ENCODE peak calls at places on chromosomes 3 and 15, in seven cellular contexts. One of them, this sample, is unnamed.

GRCh38 chr3:115580566-115580965 is 42.7 kb upstream of the GAP43 start:
- DNase-seq in thoracic aorta: no peak
- DNase-seq in psoas muscle: no peak
- DNase-seq in BJ: no peak
- DNase-seq in lung: no peak
- DNase-seq in stomach: no peak
- DNase-seq in neural crest cell: no peak
- DNase-seq in this sample: no peak

GRCh38 chr3:165729756-165730155 is 107.5 kb downstream of the BCHE start:
- DNase-seq in neural crest cell: no peak
- DNase-seq in BJ: no peak
- DNase-seq in stomach: no peak
- DNase-seq in psoas muscle: no peak
- DNase-seq in thoracic aorta: no peak
- DNase-seq in lung: no peak
- DNase-seq in this sample: no peak

GRCh38 chr15:60102748-60103147 is 98.6 kb downstream of the FOXB1 start:
- DNase-seq in BJ: no peak
- DNase-seq in lung: no peak
- DNase-seq in psoas muscle: no peak
- DNase-seq in stomach: no peak
- DNase-seq in neural crest cell: no peak
- DNase-seq in thoracic aorta: no peak
- DNase-seq in this sample: no peak

GRCh38 chr3:32495609-32496008 is 7.0 kb downstream of the CMTM6 start:
- DNase-seq in thoracic aorta: no peak
- DNase-seq in BJ: no peak
- DNase-seq in neural crest cell: no peak
- DNase-seq in psoas muscle: no peak
- DNase-seq in stomach: no peak
- DNase-seq in lung: no peak
- DNase-seq in this sample: no peak

GRCh38 chr3:157442729-157443128 is 6.1 kb downstream of the PTX3 start:
- DNase-seq in lung: no peak
- DNase-seq in psoas muscle: no peak
- DNase-seq in neural crest cell: no peak
- DNase-seq in stomach: no peak
- DNase-seq in BJ: no peak
- DNase-seq in thoracic aorta: no peak
- DNase-seq in this sample: no peak

GRCh38 chr15:39944711-39945110 is 10.8 kb downstream of the EIF2AK4 start:
- DNase-seq in thoracic aorta: no peak
- DNase-seq in BJ: peak
- DNase-seq in lung: no peak
- DNase-seq in neural crest cell: no peak
- DNase-seq in stomach: no peak
- DNase-seq in psoas muscle: no peak
- DNase-seq in this sample: no peak

GRCh38 chr15:29870495-29871151 is 48.4 kb upstream of the TJP1 start:
- DNase-seq in thoracic aorta: no peak
- DNase-seq in BJ: no peak
- DNase-seq in neural crest cell: peak
- DNase-seq in stomach: no peak
- DNase-seq in lung: no peak
- DNase-seq in psoas muscle: peak
- DNase-seq in this sample: no peak

GRCh38 chr15:63240136-63240535 is 37.3 kb upstream of the APH1B start:
- DNase-seq in stomach: no peak
- DNase-seq in lung: no peak
- DNase-seq in psoas muscle: no peak
- DNase-seq in neural crest cell: no peak
- DNase-seq in thoracic aorta: no peak
- DNase-seq in BJ: no peak
- DNase-seq in this sample: no peak

GRCh38 chr15:31740203-31740602 is 290.1 kb upstream of the CHRNA7 start:
- DNase-seq in stomach: no peak
- DNase-seq in neural crest cell: no peak
- DNase-seq in lung: no peak
- DNase-seq in BJ: no peak
- DNase-seq in thoracic aorta: no peak
- DNase-seq in psoas muscle: no peak
- DNase-seq in this sample: no peak

GRCh38 chr3:61869378-61869777 is 308.0 kb downstream of the PTPRG start:
- DNase-seq in psoas muscle: no peak
- DNase-seq in lung: no peak
- DNase-seq in BJ: no peak
- DNase-seq in neural crest cell: no peak
- DNase-seq in stomach: no peak
- DNase-seq in thoracic aorta: no peak
- DNase-seq in this sample: no peak

GRCh38 chr3:182244222-182244971 is 532.7 kb downstream of the SOX2 start:
- DNase-seq in psoas muscle: no peak
- DNase-seq in thoracic aorta: no peak
- DNase-seq in BJ: no peak
- DNase-seq in stomach: peak
- DNase-seq in neural crest cell: peak
- DNase-seq in lung: no peak
- DNase-seq in this sample: no peak

GRCh38 chr3:149480326-149481017 is 6.0 kb downstream of the TM4SF4 start:
- DNase-seq in neural crest cell: peak
- DNase-seq in stomach: peak
- DNase-seq in thoracic aorta: peak
- DNase-seq in lung: peak
- DNase-seq in BJ: no peak
- DNase-seq in psoas muscle: peak
- DNase-seq in this sample: peak

GRCh38 chr3:147269907-147270306 is 136.4 kb downstream of the ZIC4 start:
- DNase-seq in lung: no peak
- DNase-seq in neural crest cell: no peak
- DNase-seq in stomach: no peak
- DNase-seq in psoas muscle: no peak
- DNase-seq in BJ: no peak
- DNase-seq in thoracic aorta: no peak
- DNase-seq in this sample: no peak

GRCh38 chr15:99305761-99306505 is 54.7 kb downstream of the LRRC28 start:
- DNase-seq in neural crest cell: no peak
- DNase-seq in thoracic aorta: peak
- DNase-seq in lung: no peak
- DNase-seq in psoas muscle: peak
- DNase-seq in BJ: no peak
- DNase-seq in stomach: peak
- DNase-seq in this sample: no peak

GRCh38 chr15:98830034-98830634 is 177.5 kb downstream of the PGPEP1L start:
- DNase-seq in thoracic aorta: no peak
- DNase-seq in BJ: no peak
- DNase-seq in psoas muscle: no peak
- DNase-seq in lung: no peak
- DNase-seq in neural crest cell: no peak
- DNase-seq in stomach: no peak
- DNase-seq in this sample: no peak

GRCh38 chr3:192928016-192928415 is 10.4 kb upstream of the MB21D2 start:
- DNase-seq in psoas muscle: no peak
- DNase-seq in BJ: no peak
- DNase-seq in stomach: no peak
- DNase-seq in neural crest cell: no peak
- DNase-seq in thoracic aorta: no peak
- DNase-seq in lung: no peak
- DNase-seq in this sample: no peak

GRCh38 chr3:182716114-182716688 is 77.1 kb upstream of the ATP11B start:
- DNase-seq in thoracic aorta: no peak
- DNase-seq in lung: no peak
- DNase-seq in stomach: no peak
- DNase-seq in psoas muscle: no peak
- DNase-seq in neural crest cell: no peak
- DNase-seq in BJ: no peak
- DNase-seq in this sample: no peak

GRCh38 chr15:83205725-83206324 is 1.8 kb downstream of the HDGFL3 start:
- DNase-seq in BJ: no peak
- DNase-seq in thoracic aorta: no peak
- DNase-seq in neural crest cell: no peak
- DNase-seq in stomach: no peak
- DNase-seq in lung: no peak
- DNase-seq in psoas muscle: no peak
- DNase-seq in this sample: no peak

GRCh38 chr3:170506556-170506955 is 79.3 kb downstream of the SLC7A14 start:
- DNase-seq in stomach: no peak
- DNase-seq in BJ: no peak
- DNase-seq in neural crest cell: no peak
- DNase-seq in thoracic aorta: no peak
- DNase-seq in lung: no peak
- DNase-seq in psoas muscle: no peak
- DNase-seq in this sample: no peak

GRCh38 chr3:116148881-116149530 is 296.3 kb downstream of the LSAMP start:
- DNase-seq in stomach: no peak
- DNase-seq in thoracic aorta: no peak
- DNase-seq in psoas muscle: no peak
- DNase-seq in BJ: no peak
- DNase-seq in lung: no peak
- DNase-seq in neural crest cell: no peak
- DNase-seq in this sample: no peak

GRCh38 chr3:53109822-53110771 is 20.1 kb downstream of the RFT1 start:
- DNase-seq in BJ: peak
- DNase-seq in stomach: peak
- DNase-seq in lung: peak
- DNase-seq in thoracic aorta: no peak
- DNase-seq in neural crest cell: peak
- DNase-seq in psoas muscle: peak
- DNase-seq in this sample: no peak

DNA sequence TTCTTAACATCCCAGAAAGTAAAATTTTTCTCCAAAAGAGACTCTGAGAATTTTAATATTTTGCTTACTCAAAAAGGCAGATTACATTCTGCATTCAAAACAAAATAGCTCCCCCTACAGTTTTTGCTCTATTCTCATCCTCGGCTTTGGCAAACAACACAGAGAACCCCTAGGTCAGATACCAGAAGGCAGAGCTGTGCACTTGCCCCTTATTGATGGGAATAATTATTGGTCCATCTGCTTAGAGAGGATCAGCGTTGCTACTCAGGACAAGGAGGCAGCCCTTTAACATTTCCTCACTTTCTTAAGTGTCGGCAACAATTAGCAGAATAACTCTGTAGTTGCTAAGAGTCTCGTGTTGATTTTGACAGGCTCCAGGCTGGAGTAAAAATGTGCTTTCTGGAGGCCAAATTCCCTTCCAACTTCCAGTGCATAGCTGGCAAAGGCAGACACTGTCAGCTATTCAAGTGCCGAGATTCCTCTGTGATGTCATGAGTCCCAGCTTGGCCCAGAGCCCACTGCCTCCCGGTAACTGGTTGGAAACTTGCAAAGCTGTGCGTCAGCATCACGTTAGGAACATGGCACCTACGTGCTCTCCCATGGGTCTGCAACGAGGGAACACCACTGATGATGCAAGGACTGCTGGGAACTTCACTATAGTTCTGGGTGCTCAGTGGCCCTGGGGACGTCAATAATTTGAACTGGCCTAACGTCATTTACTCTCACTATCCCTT is 482.7 kb upstream of the ADAMTS9 start:
- DNase-seq in BJ: peak
- DNase-seq in neural crest cell: no peak
- DNase-seq in stomach: peak
- DNase-seq in psoas muscle: peak
- DNase-seq in thoracic aorta: peak
- DNase-seq in lung: peak
- DNase-seq in this sample: no peak
- TF ChIP-seq CTCF in BJ: peak
- TF ChIP-seq CTCF in neural crest cell: peak
- TF ChIP-seq CTCF in stomach: no peak
- TF ChIP-seq CTCF in psoas muscle: peak
- TF ChIP-seq CTCF in thoracic aorta: no peak
- TF ChIP-seq CTCF in lung: no peak
- TF ChIP-seq CTCF in this sample: no peak

GRCh38 chr3:55527381-55527780 is 40.3 kb upstream of the WNT5A start:
- DNase-seq in psoas muscle: no peak
- DNase-seq in thoracic aorta: no peak
- DNase-seq in lung: no peak
- DNase-seq in neural crest cell: no peak
- DNase-seq in stomach: no peak
- DNase-seq in BJ: no peak
- DNase-seq in this sample: no peak

GRCh38 chr3:55524565-55525244 is 37.6 kb upstream of the WNT5A start:
- DNase-seq in thoracic aorta: no peak
- DNase-seq in psoas muscle: no peak
- DNase-seq in lung: no peak
- DNase-seq in stomach: no peak
- DNase-seq in neural crest cell: no peak
- DNase-seq in BJ: no peak
- DNase-seq in this sample: no peak

GRCh38 chr3:55525436-55525835 is 38.3 kb upstream of the WNT5A start:
- DNase-seq in neural crest cell: no peak
- DNase-seq in stomach: no peak
- DNase-seq in thoracic aorta: no peak
- DNase-seq in BJ: no peak
- DNase-seq in psoas muscle: no peak
- DNase-seq in lung: no peak
- DNase-seq in this sample: no peak

GRCh38 chr3:55523471-55523870 is 36.4 kb upstream of the WNT5A start:
- DNase-seq in thoracic aorta: no peak
- DNase-seq in psoas muscle: no peak
- DNase-seq in BJ: no peak
- DNase-seq in lung: no peak
- DNase-seq in neural crest cell: no peak
- DNase-seq in stomach: no peak
- DNase-seq in this sample: no peak

GRCh38 chr3:55526332-55527030 is 39.4 kb upstream of the WNT5A start:
- DNase-seq in BJ: no peak
- DNase-seq in psoas muscle: no peak
- DNase-seq in lung: no peak
- DNase-seq in thoracic aorta: no peak
- DNase-seq in neural crest cell: no peak
- DNase-seq in stomach: peak
- DNase-seq in this sample: no peak
- TF ChIP-seq CTCF in BJ: no peak
- TF ChIP-seq CTCF in psoas muscle: no peak
- TF ChIP-seq CTCF in lung: no peak
- TF ChIP-seq CTCF in thoracic aorta: no peak
- TF ChIP-seq CTCF in neural crest cell: no peak
- TF ChIP-seq CTCF in stomach: no peak
- TF ChIP-seq CTCF in this sample: no peak

DNA sequence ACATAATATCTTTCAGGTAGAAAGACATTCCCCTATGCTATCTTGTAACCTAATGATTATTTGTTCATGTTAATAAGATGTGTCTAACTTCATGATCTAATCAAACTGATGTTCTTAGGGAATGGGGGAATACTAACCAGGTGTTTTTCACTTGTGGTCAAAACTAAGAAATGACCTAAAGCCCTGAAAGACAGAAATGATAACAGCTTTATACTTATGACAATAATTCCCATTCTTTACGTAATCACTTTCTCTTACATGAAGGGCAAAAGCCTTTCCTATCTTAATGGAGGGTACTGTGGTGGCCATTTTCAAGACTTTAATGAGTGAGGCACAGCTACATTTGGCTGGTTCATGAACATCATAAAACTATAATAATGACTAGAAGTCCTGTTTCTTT is 33.9 kb upstream of the MEIS2 start:
- DNase-seq in neural crest cell: no peak
- DNase-seq in psoas muscle: no peak
- DNase-seq in stomach: no peak
- DNase-seq in lung: no peak
- DNase-seq in thoracic aorta: no peak
- DNase-seq in BJ: no peak
- DNase-seq in this sample: no peak
- TF ChIP-seq CTCF in neural crest cell: no peak
- TF ChIP-seq CTCF in psoas muscle: no peak
- TF ChIP-seq CTCF in stomach: no peak
- TF ChIP-seq CTCF in lung: no peak
- TF ChIP-seq CTCF in thoracic aorta: no peak
- TF ChIP-seq CTCF in BJ: no peak
- TF ChIP-seq CTCF in this sample: no peak

GRCh38 chr15:74955796-74956647 is 550 bp downstream of the RPP25 start:
- DNase-seq in lung: peak
- DNase-seq in BJ: no peak
- DNase-seq in thoracic aorta: peak
- DNase-seq in psoas muscle: peak
- DNase-seq in stomach: peak
- DNase-seq in neural crest cell: peak
- DNase-seq in this sample: peak
- TF ChIP-seq CTCF in lung: peak
- TF ChIP-seq CTCF in BJ: peak
- TF ChIP-seq CTCF in thoracic aorta: peak
- TF ChIP-seq CTCF in psoas muscle: peak
- TF ChIP-seq CTCF in stomach: no peak
- TF ChIP-seq CTCF in neural crest cell: peak
- TF ChIP-seq CTCF in this sample: peak

This sample was measured in GM13976.